ENCODE peak calls at places on chromosome 3, in five cellular contexts. D is activated CD4-positive, alpha-beta T cell treated with anti-CD3 and anti-CD28 coated beads, Interleukin-2, amount 10 ng/mL, durations not matched to agents 7 days and 5 days; E is IMR-90; M is HT-29; N is T-helper 1 cell. Z is an unnamed sample.

GRCh38 chr3:156215751-156216150 is 95.4 kb downstream of the KCNAB1 start:
- DNase-seq in D (no peak), E (no peak), M (no peak), N (no peak), Z (no peak)

GRCh38 chr3:129122697-129123055 is 1.1 kb upstream of the RAB43 start:
- DNase-seq in D (no peak), E (no peak), M (peak; percentile 34), N (no peak), Z (peak; percentile 24)

GRCh38 chr3:32106929-32107362 is 526 bp downstream of the GPD1L start:
- DNase-seq in D (peak; percentile 20), E (no peak), M (peak; percentile 38), N (no peak), Z (peak; percentile 18)

GRCh38 chr3:196991581-196992460 is 23.2 kb upstream of the PIGZ start:
- DNase-seq in D (no peak), E (no peak), M (no peak), N (no peak), Z (no peak)

GRCh38 chr3:168977696-168978374 is 685.7 kb downstream of the MECOM start:
- DNase-seq in D (no peak), E (peak; percentile 44), M (no peak), N (no peak), Z (no peak)

GRCh38 chr3:192778508-192778907 is 51.2 kb upstream of the FGF12 start:
- DNase-seq in D (no peak), E (no peak), M (no peak), N (no peak), Z (no peak)

GRCh38 chr3:153829596-153830170 is 291.5 kb upstream of the ARHGEF26 start:
- DNase-seq in D (no peak), E (no peak), M (no peak), N (no peak), Z (no peak)

GRCh38 chr3:142007710-142008399 is 131.4 kb downstream of the ATP1B3 start:
- DNase-seq in D (no peak), E (no peak), M (no peak), N (no peak), Z (no peak)

GRCh38 chr3:150806436-150806835 is 43.5 kb upstream of the SIAH2 start:
- DNase-seq in D (no peak), E (no peak), M (no peak), N (no peak), Z (no peak)

GRCh38 chr3:192409203-192409837 is 318.0 kb downstream of the FGF12 start:
- DNase-seq in D (no peak), E (no peak), M (no peak), N (no peak), Z (peak; percentile 73)

GRCh38 chr3:39381432-39381831 is 1.7 kb upstream of the SLC25A38 start:
- DNase-seq in D (no peak), E (no peak), M (no peak), N (no peak), Z (no peak)

GRCh38 chr3:192169332-192169915 is 557.9 kb downstream of the FGF12 start:
- DNase-seq in D (no peak), E (no peak), M (no peak), N (no peak), Z (no peak)

GRCh38 chr3:50687127-50687751 is 12.5 kb downstream of the DOCK3 start:
- DNase-seq in D (no peak), E (no peak), M (no peak), N (no peak), Z (no peak)

GRCh38 chr3:65130782-65131181 is 443.0 kb upstream of the ADAMTS9 start:
- DNase-seq in D (no peak), E (no peak), M (no peak), N (no peak), Z (no peak)

GRCh38 chr3:193971268-193971751 is 164.6 kb upstream of the HES1 start:
- DNase-seq in D (no peak), E (no peak), M (peak; percentile 90), N (no peak), Z (no peak)